ENCODE peak calls at places on chromosomes 11 and 22, in seven cellular contexts. C is ELR; Z is LoVo; O is stimulated activated CD4-positive, alpha-beta T cell treated with anti-CD3 and anti-CD28 coated beads, Interleukin-2, amount 100 ng/mL, for 48 hours; R is T-helper 9 cell; Y is germinal center; K is CD8-positive, alpha-beta T cell. J is an unnamed sample.

GRCh38 chr22:40533712-40534378 is 102.7 kb downstream of the MRTFA start:
- DNase-seq in C (peak; percentile 85), Z (no peak), O (no peak), R (peak; percentile 13), Y (peak; percentile 65), K (peak; percentile 58), J (peak; percentile 43)

GRCh38 chr11:60370811-60371297 is 7.5 kb upstream of the MS4A7 start:
- DNase-seq in C (peak; percentile 19), Z (peak; percentile 46), O (no peak), R (no peak), Y (no peak), K (no peak), J (no peak)

GRCh38 chr11:122717264-122717867 is 61.8 kb downstream of the UBASH3B start:
- DNase-seq in C (no peak), Z (no peak), O (no peak), R (no peak), Y (peak; percentile 53), K (peak; percentile 57), J (no peak)

GRCh38 chr11:133040289-133040893 is 491.9 kb downstream of the OPCML start:
- DNase-seq in C (peak; percentile 58), Z (no peak), O (no peak), R (no peak), Y (no peak), K (no peak), J (no peak)

GRCh38 chr22:46636221-46637002 is 16.2 kb downstream of the GRAMD4 start:
- DNase-seq in C (no peak), Z (no peak), O (no peak), R (no peak), Y (no peak), K (no peak), J (no peak)

GRCh38 chr11:134333951-134334350 is 2.2 kb downstream of the GLB1L2 start:
- DNase-seq in C (no peak), Z (no peak), O (no peak), R (no peak), Y (no peak), K (no peak), J (no peak)

GRCh38 chr11:70100283-70100610 is 22.1 kb downstream of the ANO1 start:
- DNase-seq in C (no peak), Z (no peak), O (no peak), R (no peak), Y (no peak), K (no peak), J (no peak)

GRCh38 chr22:19419086-19419463 is 12.5 kb downstream of the HIRA start:
- DNase-seq in C (no peak), Z (no peak), O (no peak), R (no peak), Y (no peak), K (no peak), J (no peak)

GRCh38 chr22:40635008-40635939 is 1.2 kb downstream of the MRTFA start:
- DNase-seq in C (no peak), Z (no peak), O (no peak), R (no peak), Y (no peak), K (no peak), J (no peak)

GRCh38 chr11:76838422-76839068 is 22.2 kb upstream of the ACER3 start:
- DNase-seq in C (peak; percentile 55), Z (no peak), O (no peak), R (no peak), Y (no peak), K (no peak), J (no peak)

GRCh38 chr11:63680842-63681207 is 475 bp upstream of the RTN3 start:
- DNase-seq in C (peak; percentile 44), Z (no peak), O (peak; percentile 16), R (no peak), Y (peak; percentile 14), K (no peak), J (no peak)

GRCh38 chr11:92843455-92843854 is 126.0 kb upstream of the MTNR1B start:
- DNase-seq in C (no peak), Z (no peak), O (no peak), R (no peak), Y (no peak), K (no peak), J (no peak)

GRCh38 chr11:36265793-36266628 is 23.2 kb downstream of the COMMD9 start:
- DNase-seq in C (peak; percentile 65), Z (peak; percentile 39), O (peak; percentile 63), R (peak; percentile 48), Y (peak; percentile 68), K (peak; percentile 48), J (no peak)

GRCh38 chr22:19003518-19003917 is 67.4 kb upstream of the PRODH start:
- DNase-seq in C (no peak), Z (no peak), O (no peak), R (no peak), Y (no peak), K (no peak), J (no peak)

GRCh38 chr22:17846326-17846992 is 72.2 kb upstream of the BID start:
- DNase-seq in C (no peak), Z (no peak), O (no peak), R (no peak), Y (no peak), K (no peak), J (no peak)

GRCh38 chr22:31079095-31079642 is 1.9 kb upstream of the SMTN start:
- DNase-seq in C (no peak), Z (no peak), O (no peak), R (no peak), Y (no peak), K (no peak), J (no peak)

GRCh38 chr11:34915136-34916013 is 804 bp downstream of the APIP start:
- DNase-seq in C (no peak), Z (peak; percentile 13), O (peak; percentile 17), R (no peak), Y (peak; percentile 2), K (no peak), J (no peak)

GRCh38 chr11:35288817-35289541 is 130.4 kb downstream of the SLC1A2 start:
- DNase-seq in C (peak; percentile 89), Z (no peak), O (no peak), R (no peak), Y (no peak), K (no peak), J (no peak)

GRCh38 chr11:63880031-63880841 is 36.7 kb downstream of the RCOR2 start:
- DNase-seq in C (peak; percentile 38), Z (no peak), O (no peak), R (no peak), Y (no peak), K (no peak), J (no peak)

GRCh38 chr11:121119444-121119843 is 18.4 kb downstream of the TECTA start:
- DNase-seq in C (no peak), Z (no peak), O (no peak), R (no peak), Y (no peak), K (no peak), J (no peak)

GRCh38 chr11:67375320-67376021 is 2.1 kb upstream of the CLCF1 start:
- DNase-seq in C (no peak), Z (no peak), O (no peak), R (no peak), Y (no peak), K (no peak), J (no peak)

GRCh38 chr22:31449521-31449920 is 40.1 kb downstream of the EIF4ENIF1 start:
- DNase-seq in C (no peak), Z (no peak), O (no peak), R (no peak), Y (no peak), K (no peak), J (no peak)

GRCh38 chr11:60899021-60899936 is 7.1 kb downstream of the PRPF19 start:
- DNase-seq in C (peak; percentile 76), Z (peak; percentile 48), O (peak; percentile 15), R (no peak), Y (peak; percentile 60), K (peak; percentile 32), J (no peak)

GRCh38 chr22:35446365-35446764 is 46.4 kb downstream of the MCM5 start:
- DNase-seq in C (peak; percentile 98), Z (no peak), O (no peak), R (no peak), Y (no peak), K (no peak), J (no peak)

GRCh38 chr11:113289341-113290187 is 24.8 kb upstream of the TTC12 start:
- DNase-seq in C (peak; percentile 61), Z (peak; percentile 31), O (peak; percentile 65), R (peak; percentile 50), Y (peak; percentile 74), K (peak; percentile 63), J (peak; percentile 20)

GRCh38 chr22:42270178-42270511 is 308 bp downstream of the TCF20 start:
- DNase-seq in C (peak; percentile 32), Z (no peak), O (no peak), R (no peak), Y (no peak), K (peak; percentile 34), J (no peak)

GRCh38 chr11:29320196-29320595 is 696.6 kb downstream of the KCNA4 start:
- DNase-seq in C (no peak), Z (no peak), O (no peak), R (no peak), Y (no peak), K (no peak), J (no peak)

GRCh38 chr22:40491990-40492631 is 121.7 kb downstream of the SGSM3 start:
- DNase-seq in C (no peak), Z (no peak), O (no peak), R (no peak), Y (peak; percentile 60), K (no peak), J (no peak)

GRCh38 chr11:74672956-74673895 is 58.0 kb downstream of the CHRDL2 start:
- DNase-seq in C (peak; percentile 96), Z (no peak), O (no peak), R (no peak), Y (no peak), K (no peak), J (no peak)

GRCh38 chr11:123301696-123302400 is 106.8 kb upstream of the CLMP start:
- DNase-seq in C (peak; percentile 61), Z (peak; percentile 11), O (peak; percentile 81), R (peak; percentile 57), Y (peak; percentile 84), K (peak; percentile 61), J (peak; percentile 13)

GRCh38 chr11:124415356-124415923 is 9.2 kb downstream of the OR8B4 start:
- DNase-seq in C (peak; percentile 71), Z (peak; percentile 73), O (no peak), R (no peak), Y (peak; percentile 4), K (no peak), J (no peak)

GRCh38 chr11:4541071-4541470 is 3.9 kb upstream of the OR52M1 start:
- DNase-seq in C (no peak), Z (no peak), O (no peak), R (no peak), Y (no peak), K (no peak), J (no peak)

GRCh38 chr11:111010391-111011354 is 234.9 kb upstream of the POU2AF2 start:
- DNase-seq in C (no peak), Z (no peak), O (no peak), R (no peak), Y (no peak), K (no peak), J (no peak)

GRCh38 chr22:40094449-40094848 is 83.3 kb upstream of the TNRC6B start:
- DNase-seq in C (no peak), Z (no peak), O (no peak), R (no peak), Y (peak; percentile 9), K (no peak), J (no peak)

GRCh38 chr11:122981388-122982264 is at the start of gene BSX:
- DNase-seq in C (peak; percentile 43), Z (peak; percentile 11), O (peak; percentile 68), R (peak; percentile 41), Y (peak; percentile 44), K (peak; percentile 43), J (no peak)

GRCh38 chr11:57131080-57131790 is 50.5 kb upstream of the LRRC55 start:
- DNase-seq in C (peak; percentile 28), Z (no peak), O (no peak), R (no peak), Y (no peak), K (no peak), J (no peak)

GRCh38 chr22:50199251-50199721 is 1.5 kb upstream of the SELENOO start:
- DNase-seq in C (no peak), Z (no peak), O (no peak), R (no peak), Y (no peak), K (no peak), J (no peak)

J was measured in T-helper 22 cell.